ENCODE peak calls at places on chromosomes 6 and 20, in ten cellular contexts. D is HS-5, N is AG04449, X is fibroblast of pulmonary artery, A is Karpas-422, P is NT2/D1, U is GM19239, C is pons, O is D341Med, F is Daoy. K is an unnamed sample.

GRCh38 chr6:85192186-85192585 is 257.7 kb upstream of the NT5E start:
- DNase-seq in A (no peak), U (no peak), X (peak), O (no peak), P (no peak), C (no peak), D (peak), F (no peak), N (no peak), K (no peak)

GRCh38 chr20:651713-652610 is 1.0 kb downstream of the SRXN1 start:
- DNase-seq in D (no peak), C (no peak), X (no peak), O (no peak), A (no peak), F (no peak), U (no peak), N (no peak), P (no peak), K (no peak)

GRCh38 chr6:141259832-141260231 is 872.9 kb upstream of the GJE1 start:
- DNase-seq in D (no peak), O (no peak), C (no peak), P (no peak), N (no peak), A (no peak), X (no peak), F (no peak), U (no peak), K (no peak)

GRCh38 chr6:37426945-37427510 is 6.0 kb upstream of the CMTR1 start:
- DNase-seq in F (no peak), D (no peak), P (no peak), U (no peak), C (no peak), O (no peak), A (peak), X (no peak), N (no peak), K (no peak)

GRCh38 chr20:62511915-62512610 is 36.3 kb upstream of the GATA5 start:
- DNase-seq in F (no peak), P (no peak), C (no peak), U (no peak), X (no peak), A (no peak), D (no peak), N (no peak), O (no peak), K (no peak)

GRCh38 chr6:110613356-110613755 is 136.9 kb upstream of the SLC22A16 start:
- DNase-seq in N (no peak), X (no peak), U (no peak), P (no peak), O (no peak), F (no peak), A (no peak), C (no peak), D (no peak), K (no peak)

GRCh38 chr6:3573670-3574069 is 116.8 kb upstream of the SLC22A23 start:
- DNase-seq in C (no peak), O (no peak), P (no peak), N (no peak), A (no peak), D (no peak), F (no peak), U (no peak), X (no peak), K (no peak)

GRCh38 chr6:13561624-13562267 is 12.7 kb upstream of the SIRT5 start:
- DNase-seq in A (no peak), O (no peak), D (no peak), U (no peak), F (no peak), P (no peak), X (no peak), N (no peak), C (no peak), K (no peak)

GRCh38 chr6:68919537-68919936 is 284.5 kb downstream of the ADGRB3 start:
- DNase-seq in U (no peak), O (no peak), D (no peak), F (no peak), P (no peak), A (no peak), N (no peak), C (no peak), X (no peak), K (no peak)

GRCh38 chr6:90533615-90534336 is 53.1 kb downstream of the MAP3K7 start:
- DNase-seq in X (no peak), C (no peak), A (no peak), P (no peak), O (no peak), D (no peak), F (no peak), U (no peak), N (no peak), K (no peak)

GRCh38 chr6:1608976-1609661 is 596 bp upstream of the FOXC1 start:
- DNase-seq in C (no peak), O (peak), N (no peak), D (no peak), F (peak), U (no peak), X (no peak), A (no peak), P (no peak), K (no peak)

GRCh38 chr20:49899551-49900383 is 15.6 kb downstream of the SPATA2 start:
- DNase-seq in N (no peak), P (no peak), U (no peak), C (no peak), F (no peak), D (no peak), O (no peak), X (no peak), A (no peak), K (no peak)

GRCh38 chr20:64069614-64070243 is 6.7 kb downstream of the TCEA2 start:
- DNase-seq in N (no peak), P (no peak), F (no peak), A (peak), C (no peak), X (peak), D (no peak), O (peak), U (no peak), K (no peak)

GRCh38 chr20:10793741-10794140 is 119.9 kb upstream of the JAG1 start:
- DNase-seq in A (no peak), C (no peak), O (no peak), P (no peak), U (no peak), D (no peak), N (no peak), F (no peak), X (no peak), K (no peak)

GRCh38 chr20:38863024-38863851 is 57.7 kb downstream of the PPP1R16B start:
- DNase-seq in D (no peak), U (peak), C (no peak), F (no peak), O (no peak), A (peak), N (no peak), X (no peak), P (no peak), K (no peak)